ENCODE peak calls at places on chromosome 22, in nine cellular contexts. N is cardiac fibroblast, E is breast epithelium, M is tibial nerve, B is adipocyte, D is brain microvascular endothelial cell, K is upper lobe of right lung, C is kidney, G is astrocyte of the spinal cord. J is an unnamed sample.

GRCh38 chr22:50621491-50621880 is 6.5 kb downstream of the ARSA start:
- DNase-seq in N (no peak), E (no peak), M (no peak), B (no peak), D (no peak), K (peak), C (no peak), G (no peak), J (no peak)

GRCh38 chr22:38830026-38830844 is 13.6 kb downstream of the NPTXR start:
- DNase-seq in N (no peak), E (no peak), M (no peak), B (no peak), D (no peak), K (no peak), C (peak), G (no peak), J (no peak)

GRCh38 chr22:38345782-38346181 is 28.5 kb upstream of the CSNK1E start:
- DNase-seq in N (no peak), E (peak), M (no peak), B (no peak), D (no peak), K (peak), C (peak), G (no peak), J (no peak)

GRCh38 chr22:20431520-20432237 is 5.9 kb downstream of the SCARF2 start:
- DNase-seq in N (no peak), E (no peak), M (no peak), B (no peak), D (no peak), K (peak), C (peak), G (no peak), J (no peak)

GRCh38 chr22:46069518-46070214 is 80.7 kb upstream of the PPARA start:
- DNase-seq in N (peak), E (peak), M (peak), B (peak), D (peak), K (peak), C (no peak), G (peak), J (peak)

GRCh38 chr22:38177926-38178604 is 3.6 kb downstream of the PLA2G6 start:
- DNase-seq in N (peak), E (peak), M (peak), B (peak), D (peak), K (no peak), C (peak), G (peak), J (peak)

GRCh38 chr22:19911540-19912235 is 29.9 kb upstream of the COMT start:
- DNase-seq in N (no peak), E (no peak), M (no peak), B (no peak), D (no peak), K (no peak), C (no peak), G (no peak), J (no peak)

GRCh38 chr22:38180841-38181452 is 683 bp downstream of the PLA2G6 start:
- DNase-seq in N (no peak), E (no peak), M (peak), B (peak), D (no peak), K (peak), C (peak), G (no peak), J (peak)

GRCh38 chr22:38016182-38017078 is 32.1 kb upstream of the SOX10 start:
- DNase-seq in N (peak), E (peak), M (peak), B (no peak), D (no peak), K (no peak), C (no peak), G (no peak), J (peak)

GRCh38 chr22:45885171-45885840 is 91.7 kb downstream of the WNT7B start:
- DNase-seq in N (no peak), E (no peak), M (no peak), B (no peak), D (no peak), K (peak), C (peak), G (no peak), J (no peak)

GRCh38 chr22:29128891-29129643 is 56.2 kb downstream of the KREMEN1 start:
- DNase-seq in N (no peak), E (no peak), M (no peak), B (no peak), D (no peak), K (no peak), C (no peak), G (no peak), J (no peak)

GRCh38 chr22:39277135-39277607 is 32.4 kb upstream of the PDGFB start:
- DNase-seq in N (peak), E (no peak), M (no peak), B (peak), D (peak), K (no peak), C (no peak), G (peak), J (peak)

GRCh38 chr22:44595841-44596341 is 97.9 kb upstream of the RTL6 start:
- DNase-seq in N (peak), E (no peak), M (no peak), B (no peak), D (no peak), K (no peak), C (no peak), G (peak), J (peak)

GRCh38 chr22:21032037-21032842 is at the start of gene SLC7A4:
- DNase-seq in N (no peak), E (no peak), M (no peak), B (no peak), D (no peak), K (no peak), C (no peak), G (no peak), J (no peak)

GRCh38 chr22:43823353-43823908 is 11.3 kb upstream of the EFCAB6 start:
- DNase-seq in N (no peak), E (no peak), M (no peak), B (no peak), D (no peak), K (peak), C (peak), G (no peak), J (no peak)

GRCh38 chr22:49767355-49768062 is 60.2 kb downstream of the BRD1 start:
- DNase-seq in N (peak), E (peak), M (no peak), B (peak), D (peak), K (peak), C (peak), G (peak), J (peak)

GRCh38 chr22:39238124-39238466 is 6.7 kb downstream of the PDGFB start:
- DNase-seq in N (no peak), E (no peak), M (no peak), B (no peak), D (no peak), K (no peak), C (no peak), G (no peak), J (no peak)

GRCh38 chr22:20750461-20751184 is 23.3 kb upstream of the SERPIND1 start:
- DNase-seq in N (peak), E (peak), M (peak), B (peak), D (peak), K (peak), C (peak), G (peak), J (peak)

GRCh38 chr22:45996241-45997076 is 19.5 kb upstream of the WNT7B start:
- DNase-seq in N (peak), E (no peak), M (no peak), B (peak), D (peak), K (peak), C (peak), G (peak), J (peak)

GRCh38 chr22:23271597-23271908 is 91.2 kb downstream of the BCR start:
- DNase-seq in N (no peak), E (no peak), M (no peak), B (no peak), D (no peak), K (no peak), C (no peak), G (no peak), J (no peak)

GRCh38 chr22:44587004-44587793 is 89.2 kb upstream of the RTL6 start:
- DNase-seq in N (peak), E (no peak), M (no peak), B (no peak), D (no peak), K (peak), C (peak), G (peak), J (no peak)

GRCh38 chr22:42635531-42635930 is 4.9 kb downstream of the ATP5MGL start:
- DNase-seq in N (peak), E (no peak), M (peak), B (peak), D (peak), K (no peak), C (no peak), G (peak), J (peak)

GRCh38 chr22:45242778-45243191 is 2.1 kb upstream of the KIAA0930 start:
- DNase-seq in N (peak), E (peak), M (no peak), B (no peak), D (no peak), K (no peak), C (peak), G (no peak), J (peak)

GRCh38 chr22:49023879-49024774 is 803.5 kb downstream of the BRD1 start:
- DNase-seq in N (no peak), E (peak), M (no peak), B (no peak), D (no peak), K (peak), C (peak), G (no peak), J (no peak)

GRCh38 chr22:21009638-21010425 is 5.1 kb upstream of the P2RX6 start:
- DNase-seq in N (peak), E (no peak), M (no peak), B (peak), D (peak), K (peak), C (peak), G (peak), J (peak)

GRCh38 chr22:29072979-29073617 is at the start of gene KREMEN1:
- DNase-seq in N (no peak), E (no peak), M (no peak), B (no peak), D (no peak), K (peak), C (peak), G (no peak), J (no peak)

GRCh38 chr22:49158741-49159564 is 668.7 kb downstream of the BRD1 start:
- DNase-seq in N (no peak), E (peak), M (no peak), B (no peak), D (no peak), K (peak), C (peak), G (no peak), J (no peak)

GRCh38 chr22:50084570-50084969 is 656 bp downstream of the MLC1 start:
- DNase-seq in N (no peak), E (no peak), M (no peak), B (no peak), D (no peak), K (no peak), C (no peak), G (no peak), J (no peak)

GRCh38 chr22:36385491-36386350 is 2.0 kb downstream of the MYH9 start:
- DNase-seq in N (peak), E (peak), M (no peak), B (peak), D (no peak), K (peak), C (peak), G (peak), J (no peak)

GRCh38 chr22:36383110-36383581 is 4.6 kb downstream of the MYH9 start:
- DNase-seq in N (peak), E (peak), M (no peak), B (peak), D (peak), K (no peak), C (no peak), G (peak), J (peak)

GRCh38 chr22:36386351-36386899 is 1.3 kb downstream of the MYH9 start:
- DNase-seq in N (peak), E (no peak), M (no peak), B (peak), D (no peak), K (peak), C (peak), G (no peak), J (no peak)

GRCh38 chr22:36386900-36387663 is 685 bp downstream of the MYH9 start:
- DNase-seq in N (no peak), E (peak), M (no peak), B (peak), D (no peak), K (peak), C (peak), G (no peak), J (no peak)

DNA sequence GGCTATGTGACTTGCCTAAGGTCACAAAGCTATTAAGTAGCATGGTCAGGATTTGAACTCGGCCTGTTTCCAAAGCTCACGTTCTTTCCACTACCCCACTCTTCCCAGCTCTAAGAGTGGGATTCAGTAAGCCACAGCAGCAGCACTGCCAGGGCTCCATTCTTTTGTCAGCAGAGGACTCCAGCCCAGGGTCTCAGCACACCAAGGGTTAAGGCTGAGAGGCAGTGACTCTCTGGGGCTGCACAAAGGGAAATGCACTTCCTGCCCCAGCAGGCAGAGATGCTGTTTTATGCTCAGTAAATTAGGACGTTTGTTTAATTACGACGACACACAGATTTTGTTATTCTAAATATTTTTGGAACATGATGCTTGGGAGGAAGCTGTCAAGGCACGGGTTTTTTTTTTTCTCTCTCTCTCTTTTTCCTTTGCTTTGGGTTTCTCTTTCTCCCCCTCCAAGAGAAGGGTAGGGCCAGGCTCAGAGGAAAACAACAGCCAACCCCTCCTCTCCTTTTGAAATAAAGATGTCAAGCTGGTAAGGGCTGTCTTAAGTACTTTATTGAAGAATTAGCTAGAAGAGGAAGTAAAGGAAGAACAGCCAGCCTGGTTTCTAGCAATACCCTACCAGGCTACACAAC is 2.9 kb downstream of the MYH9 start:
- DNase-seq in N (peak), E (no peak), M (no peak), B (peak), D (no peak), K (no peak), C (no peak), G (peak), J (no peak)
- H3K4me3 ChIP-seq in N (peak), E (peak), M (peak), B (peak), D (peak), K (peak), C (peak), G (peak), J (peak)

DNA sequence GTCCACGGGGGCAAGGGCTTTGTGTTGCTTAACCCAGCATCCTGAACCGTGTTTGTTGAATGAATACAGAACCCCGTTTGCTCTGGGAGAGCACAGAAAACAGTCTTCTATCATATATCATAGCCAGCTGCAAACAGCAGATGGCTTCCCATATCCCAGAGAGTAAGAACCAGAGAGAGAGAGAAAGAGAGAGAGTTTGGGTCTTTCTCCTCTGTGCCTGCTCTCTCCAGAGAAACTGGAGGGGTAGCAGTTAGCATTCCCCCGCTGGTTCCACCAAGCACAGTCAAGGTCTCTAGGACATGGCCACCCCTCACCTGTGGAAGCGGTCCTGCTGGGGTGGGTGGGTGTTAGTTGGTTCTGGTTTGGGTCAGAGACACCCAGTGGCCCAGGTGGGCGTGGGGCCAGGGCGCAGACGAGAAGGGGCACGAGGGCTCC is 487 bp upstream of the TIMP3 start:
- DNase-seq in N (no peak), E (no peak), M (no peak), B (peak), D (no peak), K (no peak), C (no peak), G (no peak), J (no peak)
- H3K4me3 ChIP-seq in N (peak), E (peak), M (peak), B (peak), D (peak), K (peak), C (no peak), G (peak), J (peak)

GRCh38 chr22:33565580-33565995 is 354.7 kb downstream of the LARGE1 start:
- DNase-seq in N (no peak), E (no peak), M (no peak), B (no peak), D (no peak), K (no peak), C (no peak), G (no peak), J (no peak)

GRCh38 chr22:33570110-33570509 is 350.2 kb downstream of the LARGE1 start:
- DNase-seq in N (no peak), E (no peak), M (no peak), B (no peak), D (no peak), K (no peak), C (no peak), G (no peak), J (no peak)

GRCh38 chr22:33573479-33573878 is 346.8 kb downstream of the LARGE1 start:
- DNase-seq in N (no peak), E (no peak), M (no peak), B (no peak), D (no peak), K (no peak), C (no peak), G (no peak), J (no peak)

GRCh38 chr22:33568934-33569496 is 351.3 kb downstream of the LARGE1 start:
- DNase-seq in N (no peak), E (no peak), M (no peak), B (no peak), D (no peak), K (no peak), C (no peak), G (no peak), J (no peak)

DNA sequence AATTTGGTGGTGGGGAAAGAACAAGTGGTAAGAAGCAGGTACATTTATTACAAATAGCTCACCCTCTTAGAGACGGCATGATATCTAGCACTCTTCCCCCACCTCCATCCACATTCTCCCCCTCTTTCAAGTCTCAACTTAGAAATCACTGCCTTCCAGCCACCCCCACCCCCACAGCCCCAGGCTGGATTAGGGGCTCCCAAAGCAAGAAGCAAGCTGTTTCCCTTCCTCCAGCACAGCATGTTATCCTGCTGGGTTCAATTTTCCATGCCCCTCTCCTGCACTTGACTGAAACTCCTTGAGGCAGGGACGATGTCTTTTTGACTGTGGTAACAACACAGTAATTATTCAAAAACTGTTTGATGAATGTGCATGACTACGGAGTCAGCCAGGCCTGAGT is 350.7 kb downstream of the LARGE1 start:
- DNase-seq in N (no peak), E (no peak), M (no peak), B (no peak), D (no peak), K (no peak), C (no peak), G (no peak), J (no peak)
- H3K4me3 ChIP-seq in N (no peak), E (no peak), M (no peak), B (no peak), D (no peak), K (no peak), C (no peak), G (no peak), J (no peak)

GRCh38 chr22:30317778-30318177 is 9.0 kb downstream of the TBC1D10A start:
- DNase-seq in N (no peak), E (no peak), M (no peak), B (no peak), D (no peak), K (no peak), C (no peak), G (no peak), J (no peak)
- H3K4me3 ChIP-seq in N (no peak), E (no peak), M (no peak), B (no peak), D (no peak), K (no peak), C (no peak), G (no peak), J (no peak)

DNA sequence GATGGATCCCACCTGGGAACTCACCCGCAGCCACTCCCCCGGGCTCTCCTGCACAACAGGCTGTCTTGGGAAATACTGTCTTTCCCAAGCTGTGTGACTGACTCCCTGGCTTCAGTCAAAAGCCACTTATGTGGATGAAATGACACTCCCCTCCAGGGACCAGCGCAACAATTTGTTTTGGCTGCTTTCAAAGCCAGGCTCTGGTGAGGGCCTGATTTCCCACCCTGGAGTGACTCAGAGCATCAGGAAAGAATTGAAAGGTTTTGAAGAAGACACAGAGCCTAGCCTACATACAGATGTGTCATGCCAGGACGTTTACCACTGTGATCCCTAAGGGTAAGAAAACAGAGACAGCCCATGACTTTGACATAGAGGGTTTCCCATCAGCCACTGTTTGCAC is 550.5 kb downstream of the MIAT start:
- DNase-seq in N (no peak), E (no peak), M (no peak), B (peak), D (peak), K (no peak), C (no peak), G (peak), J (peak)
- H3K4me3 ChIP-seq in N (no peak), E (no peak), M (no peak), B (no peak), D (no peak), K (no peak), C (no peak), G (no peak), J (no peak)